ENCODE peak calls at places on chromosomes 16 and 17, in four cellular contexts. N is astrocyte of the spinal cord, O is adrenal gland, D is cardiac fibroblast. V is an unnamed sample.

GRCh38 chr17:28949185-28950016 is 1.9 kb downstream of the PHF12 start:
- DNase-seq in N (peak), O (peak), D (peak), V (no peak)

GRCh38 chr17:68429881-68430280 is 27.4 kb downstream of the WIPI1 start:
- DNase-seq in N (no peak), O (no peak), D (no peak), V (no peak)

GRCh38 chr17:17347234-17347955 is 44.2 kb downstream of the NT5M start:
- DNase-seq in N (no peak), O (no peak), D (no peak), V (no peak)

GRCh38 chr17:75124041-75124818 is 7.3 kb downstream of the NT5C start:
- DNase-seq in N (peak), O (peak), D (peak), V (no peak)

GRCh38 chr17:20121359-20122235 is 112.4 kb downstream of the SPECC1 start:
- DNase-seq in N (peak), O (peak), D (peak), V (peak)

GRCh38 chr17:29145289-29146058 is 34.7 kb downstream of the MYO18A start:
- DNase-seq in N (peak), O (peak), D (peak), V (peak)

GRCh38 chr16:4728676-4729075 is 5.4 kb downstream of the ANKS3 start:
- DNase-seq in N (no peak), O (no peak), D (no peak), V (no peak)

GRCh38 chr17:49513616-49514373 is 18.7 kb downstream of the NGFR start:
- DNase-seq in N (no peak), O (no peak), D (no peak), V (no peak)

GRCh38 chr17:48564200-48565023 is 13.7 kb downstream of the HOXB4 start:
- DNase-seq in N (no peak), O (peak), D (no peak), V (no peak)

GRCh38 chr17:49338883-49339282 is 23.2 kb downstream of the ZNF652 start:
- DNase-seq in N (no peak), O (peak), D (no peak), V (no peak)

GRCh38 chr17:7393613-7394451 is 493 bp downstream of the PLSCR3 start:
- DNase-seq in N (no peak), O (no peak), D (no peak), V (no peak)

GRCh38 chr17:2094891-2095535 is 40.1 kb downstream of the HIC1 start:
- DNase-seq in N (peak), O (no peak), D (peak), V (no peak)

GRCh38 chr17:66975614-66976378 is 11.3 kb downstream of the CACNG4 start:
- DNase-seq in N (no peak), O (no peak), D (no peak), V (no peak)
- TF ChIP-seq CTCF in N (no peak), O (no peak), D (no peak), V (peak)

DNA sequence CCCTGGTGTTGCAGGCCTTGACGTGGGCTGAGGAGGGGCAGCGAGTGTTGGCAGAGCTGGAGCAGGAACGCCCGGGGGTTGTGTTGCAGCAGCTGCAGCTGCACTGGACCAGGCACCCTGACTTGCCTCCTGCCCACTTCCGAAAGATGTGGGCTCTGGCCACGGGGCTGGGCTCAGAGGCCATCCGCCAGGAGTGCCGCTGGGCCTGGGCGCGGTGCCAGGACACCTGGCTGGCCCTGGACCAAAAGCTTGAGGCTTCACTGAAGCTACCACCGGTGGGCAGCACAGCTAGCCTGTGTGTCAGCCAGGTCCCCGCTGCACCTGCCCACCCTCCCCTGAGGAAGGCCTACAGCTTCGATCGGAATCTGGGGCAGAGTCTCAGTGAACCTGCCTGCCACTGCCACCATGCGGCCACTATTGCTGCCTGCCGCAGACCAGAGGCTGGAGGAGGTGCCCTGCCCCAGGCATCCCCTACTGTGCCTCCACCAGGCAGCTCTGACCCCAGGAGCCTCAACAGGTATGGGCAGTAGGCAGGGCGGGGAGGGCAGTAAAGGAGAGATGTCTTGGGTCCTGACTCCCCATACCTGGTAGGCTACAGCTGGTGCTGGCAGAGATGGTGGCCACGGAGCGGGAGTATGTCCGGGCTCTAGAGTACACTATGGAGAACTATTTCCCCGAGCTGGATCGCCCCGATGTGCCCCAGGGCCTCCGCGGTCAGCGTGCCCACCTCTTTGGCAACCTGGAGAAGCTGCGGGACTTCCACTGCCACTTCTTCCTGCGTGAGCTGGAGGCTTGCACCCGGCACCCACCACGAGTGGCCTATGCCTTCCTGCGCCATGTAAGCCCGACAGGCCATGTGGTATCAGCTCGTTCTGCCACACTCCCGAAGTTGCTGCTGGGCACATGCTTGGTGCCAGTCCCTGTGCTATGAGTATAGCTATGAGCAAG is 5.6 kb downstream of the PLEKHG4 start:
- DNase-seq in N (peak), O (peak), D (peak), V (no peak)
- TF ChIP-seq CTCF in N (peak), O (peak), D (peak), V (peak)

GRCh38 chr17:42312285-42313130 is 24.2 kb downstream of the STAT5A start:
- DNase-seq in N (peak), O (peak), D (peak), V (peak)

GRCh38 chr17:42309142-42309541 is 20.8 kb downstream of the STAT5A start:
- DNase-seq in N (no peak), O (no peak), D (no peak), V (no peak)

GRCh38 chr17:42311240-42312034 is 23.1 kb downstream of the STAT5A start:
- DNase-seq in N (peak), O (peak), D (peak), V (peak)

GRCh38 chr17:42312035-42312284 is 23.7 kb downstream of the STAT5A start:
- DNase-seq in N (no peak), O (no peak), D (no peak), V (no peak)

GRCh38 chr17:42310281-42311156 is 22.2 kb downstream of the STAT5A start:
- DNase-seq in N (no peak), O (no peak), D (no peak), V (no peak)
- TF ChIP-seq CTCF in N (peak), O (no peak), D (no peak), V (peak)

DNA sequence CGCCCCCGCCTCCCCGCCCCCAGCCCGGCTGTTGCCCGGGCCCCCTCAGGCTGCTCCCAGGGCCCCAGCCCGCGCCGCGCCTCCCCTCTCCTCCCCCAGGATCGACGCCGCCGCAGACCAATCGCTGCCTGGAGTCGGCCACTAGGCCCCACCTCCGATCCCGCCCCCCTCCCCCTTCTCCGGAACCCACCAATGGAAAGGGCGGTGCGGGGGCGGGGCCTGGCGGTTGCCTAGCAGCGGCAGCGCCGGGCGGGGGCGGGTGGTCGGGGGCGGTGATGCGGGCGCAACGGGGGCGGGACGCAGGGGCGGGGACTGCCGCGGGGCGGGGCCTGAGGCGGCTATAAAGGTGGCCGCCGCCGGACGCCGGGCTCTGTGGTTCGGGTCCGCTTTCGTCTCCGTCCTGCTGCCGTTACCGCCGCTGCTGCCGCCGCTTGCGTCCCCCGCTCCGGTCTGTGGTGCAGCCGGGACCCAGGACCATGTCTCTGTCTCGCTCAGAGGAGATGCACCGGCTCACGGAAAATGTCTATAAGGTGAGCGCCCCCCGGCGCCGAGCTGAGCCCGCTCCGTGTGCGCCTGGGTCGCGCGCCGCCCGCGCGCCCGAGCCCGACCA is at the start of gene BAIAP2:
- DNase-seq in N (peak), O (peak), D (peak), V (peak)
- TF ChIP-seq CTCF in N (no peak), O (no peak), D (no peak), V (no peak)

GRCh38 chr16:62190426-62190825 is 154.2 kb upstream of the CDH8 start:
- DNase-seq in N (peak), O (no peak), D (no peak), V (peak)
- TF ChIP-seq CTCF in N (peak), O (peak), D (peak), V (peak)

GRCh38 chr16:2854700-2855309 is 3.2 kb downstream of the PRSS22 start:
- DNase-seq in N (no peak), O (no peak), D (no peak), V (no peak)
- TF ChIP-seq CTCF in N (peak), O (no peak), D (peak), V (peak)

GRCh38 chr16:75197522-75198134 is 9.3 kb downstream of the CTRB2 start:
- DNase-seq in N (no peak), O (no peak), D (peak), V (no peak)
- TF ChIP-seq CTCF in N (no peak), O (no peak), D (no peak), V (no peak)

V was measured in astrocyte of the cerebellum.